ENCODE peak calls at places on chromosomes 3 and 15, in nine cellular contexts. L is mammary epithelial cell, E is tibial artery, G is ascending aorta, P is HepG2, H is right atrium auricular region, Q is testis, M is heart left ventricle, N is brain microvascular endothelial cell. C is an unnamed sample. For H3K27me3, the result is how much of the 10 kb centered on the place peaks cover.

GRCh38 chr15:51314391-51315337 is 23.7 kb downstream of the CYP19A1 start:
- DNase-seq in N (no peak), M (no peak), Q (no peak), H (no peak), P (peak), L (no peak), G (no peak), E (peak), C (no peak)

GRCh38 chr15:85356276-85356675 is 24.1 kb upstream of the AKAP13 start:
- DNase-seq in E (no peak), L (no peak), H (no peak), G (no peak), P (no peak), Q (no peak), M (no peak), N (no peak), C (no peak)

GRCh38 chr3:37605754-37606153 is 255.9 kb upstream of the CTDSPL start:
- DNase-seq in P (no peak), M (no peak), Q (no peak), L (no peak), G (no peak), E (no peak), N (no peak), H (no peak), C (no peak)

GRCh38 chr3:27666708-27667107 is 55.4 kb downstream of the EOMES start:
- DNase-seq in Q (peak), M (peak), N (peak), H (peak), P (no peak), L (no peak), E (peak), G (peak), C (no peak)

GRCh38 chr3:17631617-17632016 is 110.8 kb downstream of the TBC1D5 start:
- DNase-seq in E (no peak), N (no peak), L (no peak), M (no peak), Q (no peak), P (no peak), G (no peak), H (no peak), C (no peak)

GRCh38 chr15:80957556-80957955 is 32.1 kb downstream of the MESD start:
- DNase-seq in N (no peak), P (no peak), E (peak), Q (no peak), M (no peak), H (peak), L (no peak), G (no peak), C (no peak)

GRCh38 chr3:52244061-52244628 is 1.4 kb upstream of the PPM1M start:
- DNase-seq in E (peak), Q (no peak), L (peak), M (peak), P (no peak), N (no peak), H (no peak), G (no peak), C (peak)

GRCh38 chr3:39146611-39147373 is 6.6 kb downstream of the CSRNP1 start:
- DNase-seq in L (peak), P (peak), N (peak), Q (peak), E (peak), M (peak), H (peak), G (peak), C (peak)

GRCh38 chr15:52228928-52229327 is 37.7 kb upstream of the GNB5 start:
- DNase-seq in G (no peak), E (no peak), H (no peak), L (peak), N (no peak), Q (no peak), P (peak), M (no peak), C (peak)

GRCh38 chr3:130800829-130801228 is 54.2 kb upstream of the PIK3R4 start:
- DNase-seq in E (no peak), G (no peak), M (no peak), N (no peak), P (peak), Q (no peak), H (no peak), L (peak), C (no peak)

GRCh38 chr15:56273724-56274123 is 30.0 kb upstream of the RFX7 start:
- DNase-seq in M (no peak), Q (no peak), N (no peak), H (no peak), E (no peak), G (no peak), P (no peak), L (no peak), C (no peak)

GRCh38 chr3:10581251-10581650 is 75.9 kb upstream of the ATP2B2 start:
- DNase-seq in M (no peak), E (no peak), L (no peak), N (no peak), G (no peak), H (no peak), Q (no peak), P (no peak), C (no peak)

GRCh38 chr15:48683991-48684765 is 38.7 kb upstream of the FBN1 start:
- DNase-seq in M (no peak), E (no peak), H (no peak), Q (no peak), L (peak), N (no peak), G (no peak), P (peak), C (no peak)

GRCh38 chr15:81160312-81161214 is 26.5 kb downstream of the CFAP161 start:
- DNase-seq in M (peak), L (peak), E (peak), H (peak), P (no peak), N (peak), Q (peak), G (no peak), C (no peak)

GRCh38 chr15:95134306-95135100 is 903.1 kb downstream of the MCTP2 start:
- DNase-seq in E (no peak), H (no peak), P (no peak), L (no peak), Q (no peak), G (no peak), N (no peak), M (no peak), C (no peak)

GRCh38 chr3:149203758-149204157 is 17.9 kb downstream of the CP start:
- DNase-seq in G (no peak), N (no peak), E (no peak), L (no peak), P (no peak), M (no peak), Q (no peak), H (no peak), C (no peak)

GRCh38 chr15:24898715-24899278 is 56.0 kb upstream of the SNRPN start:
- DNase-seq in N (no peak), L (no peak), H (no peak), G (no peak), E (no peak), P (no peak), Q (no peak), M (no peak), C (no peak)

GRCh38 chr3:156151824-156152428 is 31.5 kb downstream of the KCNAB1 start:
- DNase-seq in G (no peak), P (peak), N (peak), L (peak), E (peak), M (peak), Q (peak), H (peak), C (peak)

GRCh38 chr3:62607287-62608029 is 234.1 kb upstream of the FEZF2 start:
- DNase-seq in H (no peak), Q (no peak), P (no peak), E (no peak), M (peak), L (peak), G (no peak), N (peak), C (peak)

GRCh38 chr3:14352002-14352627 is 50.3 kb upstream of the SLC6A6 start:
- DNase-seq in Q (peak), P (peak), G (no peak), L (no peak), N (no peak), E (no peak), M (no peak), H (no peak), C (no peak)

GRCh38 chr15:65868546-65869126 is 655 bp upstream of the RAB11A start:
- DNase-seq in H (no peak), L (no peak), Q (no peak), E (no peak), N (peak), G (no peak), M (no peak), P (no peak), C (no peak)

GRCh38 chr3:100103558-100104441 is 10.5 kb downstream of the FILIP1L start:
- DNase-seq in H (no peak), M (no peak), P (peak), G (no peak), L (peak), Q (no peak), E (no peak), N (peak), C (peak)

GRCh38 chr3:116154389-116154788 is 290.9 kb downstream of the LSAMP start:
- DNase-seq in G (no peak), P (no peak), L (no peak), Q (no peak), H (no peak), M (no peak), E (no peak), N (no peak), C (no peak)

GRCh38 chr3:189588061-189588817 is 43.0 kb upstream of the TP63 start:
- DNase-seq in P (no peak), H (no peak), L (peak), Q (no peak), E (no peak), G (no peak), N (peak), M (no peak), C (no peak)

GRCh38 chr15:26421065-26421464 is 351.8 kb downstream of the GABRB3 start:
- DNase-seq in M (no peak), Q (no peak), H (no peak), G (no peak), N (no peak), E (no peak), P (no peak), L (no peak), C (no peak)

GRCh38 chr3:42795621-42796181 is 8.6 kb downstream of the HIGD1A start:
- DNase-seq in P (no peak), H (no peak), Q (no peak), M (no peak), N (no peak), E (no peak), G (no peak), L (no peak), C (no peak)

GRCh38 chr3:141105828-141106628 is 54.9 kb downstream of the SPSB4 start:
- DNase-seq in P (peak), E (peak), Q (peak), N (peak), H (peak), G (no peak), L (peak), M (peak), C (peak)

GRCh38 chr3:13785351-13785750 is 94.5 kb downstream of the WNT7A start:
- DNase-seq in E (no peak), Q (no peak), N (no peak), L (no peak), H (no peak), P (no peak), G (no peak), M (no peak), C (no peak)

GRCh38 chr15:74787251-74788041 is 5.6 kb downstream of the CSK start:
- DNase-seq in E (peak), M (peak), G (peak), L (peak), N (peak), P (no peak), Q (peak), H (peak), C (peak)

GRCh38 chr3:177679568-177680441 is 482.5 kb upstream of the TBL1XR1 start:
- DNase-seq in H (no peak), E (no peak), L (no peak), N (peak), P (no peak), Q (no peak), G (no peak), M (no peak), C (no peak)

GRCh38 chr3:115523467-115523866 is 99.8 kb upstream of the GAP43 start:
- DNase-seq in E (no peak), Q (no peak), G (no peak), M (peak), N (no peak), H (no peak), L (no peak), P (no peak), C (no peak)

GRCh38 chr3:10957976-10958749 is 34.4 kb upstream of the SLC6A1 start:
- DNase-seq in L (no peak), M (peak), E (no peak), Q (peak), G (no peak), N (no peak), H (peak), P (no peak), C (peak)

GRCh38 chr3:19065027-19065426 is 83.3 kb upstream of the KCNH8 start:
- DNase-seq in L (no peak), E (no peak), G (no peak), Q (peak), P (peak), H (no peak), M (no peak), N (no peak), C (no peak)

GRCh38 chr15:59536553-59536952 is 75.0 kb upstream of the GCNT3 start:
- DNase-seq in Q (no peak), P (no peak), M (no peak), E (no peak), N (no peak), H (no peak), G (no peak), L (no peak), C (peak)

GRCh38 chr15:75532413-75533250 is 46.5 kb downstream of the PTPN9 start:
- DNase-seq in H (peak), E (peak), P (peak), Q (peak), L (peak), M (peak), G (peak), N (peak), C (peak)

GRCh38 chr3:45942051-45942825 is 1.0 kb upstream of the CXCR6 start:
- DNase-seq in N (no peak), M (no peak), L (no peak), P (no peak), Q (no peak), H (no peak), E (peak), G (no peak), C (peak)

GRCh38 chr3:45944830-45945620 is 1.8 kb downstream of the CXCR6 start:
- DNase-seq in L (no peak), G (no peak), M (no peak), Q (no peak), N (no peak), P (no peak), E (peak), H (no peak), C (no peak)

GRCh38 chr3:45940781-45941365 is 2.4 kb upstream of the CXCR6 start:
- DNase-seq in E (peak), Q (no peak), G (no peak), L (no peak), N (no peak), P (no peak), H (no peak), M (no peak), C (no peak)

GRCh38 chr3:45946307-45946706 is 3.0 kb downstream of the CXCR6 start:
- DNase-seq in N (no peak), P (no peak), E (no peak), G (no peak), L (no peak), H (no peak), Q (no peak), M (no peak), C (no peak)

DNA sequence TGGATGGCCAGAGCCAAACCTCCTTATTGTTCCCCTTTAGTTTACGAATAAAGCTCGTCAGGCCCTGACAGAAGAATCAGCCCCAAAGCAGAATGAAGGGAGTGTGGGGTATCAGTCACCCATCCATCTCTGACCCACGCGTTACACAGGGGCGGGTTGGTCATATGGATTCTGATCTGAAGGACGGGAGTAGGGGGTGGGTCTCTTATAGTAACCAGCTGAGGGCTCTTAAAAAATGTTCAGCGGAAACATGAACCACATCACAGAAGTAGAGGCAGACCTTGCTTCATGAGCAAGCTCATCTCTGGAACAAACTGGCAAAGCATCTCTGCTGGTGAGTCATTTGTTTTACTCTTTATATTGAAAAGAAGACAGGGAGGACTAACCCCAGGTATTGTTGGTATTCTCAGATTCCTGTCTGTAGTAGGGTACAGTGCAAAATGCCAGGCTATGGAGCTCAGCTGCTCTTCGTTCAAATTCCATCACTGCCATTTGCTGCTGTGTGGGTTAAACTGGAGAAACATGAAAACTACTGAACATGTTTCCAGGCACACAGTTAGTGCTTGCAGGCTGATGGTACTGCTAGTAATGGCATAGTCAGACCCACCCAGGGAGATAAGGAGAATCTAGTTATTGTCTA is at the start of gene CXCR6:
- DNase-seq in L (peak), G (no peak), N (no peak), E (peak), H (no peak), M (no peak), P (no peak), Q (no peak), C (no peak)
- H3K27me3 ChIP-seq in L (under half), G (under half), N (under half), E (under half), H (under half), M (under half), P (under half), Q (under half), C (under half)

GRCh38 chr3:30597769-30598134 is 8.6 kb upstream of the TGFBR2 start:
- DNase-seq in P (no peak), N (no peak), E (no peak), Q (no peak), L (no peak), G (no peak), H (no peak), M (no peak), C (no peak)
- H3K27ac ChIP-seq in P (peak), N (peak), E (no peak), Q (no peak), L (peak), G (peak), H (peak), M (peak), C (peak)

DNA sequence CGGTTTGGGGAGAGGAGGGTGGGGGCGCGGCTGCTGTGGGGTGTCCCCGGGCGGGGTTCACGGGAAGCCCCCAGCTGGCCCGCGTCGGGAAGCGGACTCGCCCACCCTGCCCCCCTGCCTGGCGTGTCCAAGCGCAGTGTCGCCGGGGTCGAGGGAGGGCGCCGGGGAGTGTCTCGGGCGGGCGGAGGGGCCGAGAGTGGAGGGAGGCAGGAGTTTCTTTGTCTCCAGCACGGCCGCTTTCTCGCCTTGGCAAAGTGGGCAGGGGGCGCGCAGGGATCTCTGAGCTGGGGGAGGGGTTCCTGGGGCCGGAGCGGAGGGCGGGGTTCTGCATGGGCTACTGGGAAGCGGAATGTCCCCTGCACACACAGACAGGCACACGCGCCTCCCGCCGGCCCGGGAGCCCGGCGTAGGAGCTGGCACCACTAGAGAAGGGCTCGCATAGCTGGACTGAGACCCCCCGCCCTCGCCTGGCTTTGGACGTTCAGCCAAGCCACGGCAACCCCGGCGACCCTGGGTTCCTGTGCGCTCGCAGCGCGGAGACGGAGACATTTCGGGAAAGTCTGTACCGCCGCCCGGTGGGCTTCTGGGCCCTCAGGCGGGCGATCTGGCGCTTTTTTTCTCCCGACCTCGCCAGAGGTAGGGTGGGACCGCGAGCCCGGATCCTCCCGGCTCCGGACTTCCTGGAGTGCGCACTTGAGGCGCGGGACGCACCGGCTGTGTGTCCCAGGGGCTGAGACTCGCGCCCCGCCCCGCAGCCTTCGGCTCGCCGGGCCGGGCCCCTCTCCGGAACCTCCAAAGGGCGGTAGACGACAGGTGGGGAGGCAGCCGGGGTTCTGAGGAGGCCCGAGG is 870 bp downstream of the ST8SIA2 start:
- DNase-seq in P (no peak), M (no peak), N (no peak), H (no peak), L (no peak), Q (peak), G (no peak), E (no peak), C (no peak)
- H3K27me3 ChIP-seq in P (under half), M (under half), N (under half), H (under half), L (under half), Q (under half), G (under half), E (half or more), C (under half)

DNA sequence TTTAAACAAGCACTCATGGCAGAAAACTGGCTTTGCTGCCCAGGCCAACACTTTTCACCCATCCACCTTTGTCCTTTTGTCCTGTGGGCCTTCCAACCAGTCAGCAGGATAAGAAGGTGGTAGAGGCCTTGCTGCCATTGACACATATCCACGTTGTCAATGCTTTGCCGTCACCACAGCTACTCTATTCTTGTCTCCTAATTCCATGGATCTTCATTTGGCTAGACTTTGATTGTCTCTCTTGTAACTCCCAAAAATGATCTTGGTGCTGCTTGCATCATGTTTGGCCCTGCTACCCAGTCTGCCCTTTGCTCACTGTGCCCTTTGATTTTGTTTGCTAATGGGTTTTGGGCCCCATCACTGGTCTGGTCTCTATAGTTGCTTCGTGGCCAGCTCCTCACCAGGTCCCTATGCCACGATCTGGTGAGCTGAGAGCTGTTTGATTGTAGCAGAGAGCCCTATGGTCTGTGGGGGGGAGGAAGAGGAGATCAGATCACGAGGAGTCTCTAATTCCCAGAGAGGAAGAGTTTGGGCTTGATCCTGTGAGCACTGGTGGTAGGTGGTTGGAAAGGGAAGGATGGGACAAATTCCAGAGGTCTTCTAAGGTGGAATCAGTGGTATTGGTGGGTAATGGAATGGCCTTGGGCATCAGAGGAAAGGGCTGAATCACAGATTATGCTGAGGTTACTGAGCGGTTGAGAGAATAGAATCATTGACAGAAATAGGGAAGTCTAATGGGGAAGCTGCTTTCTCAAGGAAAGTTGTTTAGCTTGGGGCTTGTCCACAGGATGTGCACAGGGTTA is 40.3 kb downstream of the ABHD2 start:
- DNase-seq in M (no peak), G (no peak), P (peak), L (peak), N (no peak), H (no peak), E (no peak), Q (no peak), C (no peak)
- H3K27ac ChIP-seq in M (peak), G (peak), P (peak), L (peak), N (no peak), H (peak), E (peak), Q (no peak), C (peak)

GRCh38 chr15:96460106-96460505 is 129.6 kb downstream of the NR2F2 start:
- DNase-seq in P (no peak), E (no peak), Q (no peak), M (no peak), H (no peak), N (no peak), L (no peak), G (no peak), C (no peak)
- H3K27me3 ChIP-seq in P (under half), E (under half), Q (under half), M (under half), H (under half), N (under half), L (under half), G (under half), C (under half)

GRCh38 chr15:63368503-63368902 is 13.1 kb downstream of the CA12 start:
- DNase-seq in N (no peak), M (no peak), Q (no peak), E (no peak), G (no peak), L (no peak), P (no peak), H (no peak), C (no peak)
- H3K27ac ChIP-seq in N (no peak), M (no peak), Q (no peak), E (no peak), G (peak), L (no peak), P (no peak), H (no peak), C (peak)

C was measured in stomach.